ENCODE peak calls at places on chromosomes 2 and 18, in five cellular contexts. O is kidney tubule cell; L is ELR; D is naive thymus-derived CD8-positive, alpha-beta T cell; C is NAMALWA. J is an unnamed sample.

GRCh38 chr2:183021613-183022012 is 16.6 kb downstream of the NCKAP1 start:
- DNase-seq in D (no peak), C (no peak), L (no peak), O (no peak), J (no peak)

GRCh38 chr2:60118061-60118460 is 435.4 kb downstream of the BCL11A start:
- DNase-seq in D (no peak), O (peak), L (no peak), C (no peak), J (no peak)

GRCh38 chr2:227780981-227781630 is 32.5 kb upstream of the CCL20 start:
- DNase-seq in D (no peak), O (peak), C (no peak), L (no peak), J (no peak)

GRCh38 chr18:75162467-75162866 is 46.5 kb downstream of the PTGR3 start:
- DNase-seq in D (no peak), L (peak), O (peak), C (no peak), J (no peak)

GRCh38 chr2:67565761-67566160 is 168.6 kb downstream of the ETAA1 start:
- DNase-seq in C (no peak), O (peak), D (no peak), L (peak), J (peak)

GRCh38 chr2:199366406-199366805 is 91.3 kb downstream of the SATB2 start:
- DNase-seq in D (no peak), C (no peak), O (peak), L (peak), J (no peak)

GRCh38 chr2:195456765-195457164 is 200.3 kb upstream of the SLC39A10 start:
- DNase-seq in O (no peak), L (no peak), C (no peak), D (no peak), J (no peak)

GRCh38 chr2:14631676-14632075 is 841 bp upstream of the LRATD1 start:
- DNase-seq in D (no peak), C (no peak), O (peak), L (no peak), J (no peak)

GRCh38 chr18:36700955-36701354 is 127.8 kb downstream of the TPGS2 start:
- DNase-seq in O (peak), C (no peak), D (no peak), L (no peak), J (no peak)

GRCh38 chr2:46939596-46940359 is 24.2 kb upstream of the MCFD2 start:
- DNase-seq in C (no peak), O (peak), L (no peak), D (no peak), J (no peak)

GRCh38 chr2:125185691-125186270 is 1160.7 kb downstream of the CNTNAP5 start:
- DNase-seq in L (no peak), O (no peak), C (no peak), D (no peak), J (no peak)

GRCh38 chr2:166332049-166332448 is 43.7 kb downstream of the SCN9A start:
- DNase-seq in O (no peak), D (no peak), C (no peak), L (no peak), J (no peak)

GRCh38 chr2:48852938-48853337 is 97.4 kb upstream of the LHCGR start:
- DNase-seq in C (no peak), L (peak), O (peak), D (no peak), J (no peak)